ENCODE peak calls at places on chromosomes 3 and 15, in ten cellular contexts. L, B, C, Z, O, W, T, M, Q and U are unnamed samples.

GRCh38 chr3:4722103-4722502 is 229.0 kb downstream of the ITPR1 start:
- DNase-seq in L (no peak), B (no peak), C (peak), Z (no peak), O (no peak), W (no peak), T (no peak), M (no peak), Q (no peak), U (no peak)

GRCh38 chr3:37852097-37852496 is 9.6 kb upstream of the CTDSPL start:
- DNase-seq in L (no peak), B (no peak), C (no peak), Z (no peak), O (no peak), W (no peak), T (no peak), M (no peak), Q (no peak), U (no peak)

GRCh38 chr3:185215873-185216586 is 37.8 kb downstream of the EHHADH start:
- DNase-seq in L (no peak), B (no peak), C (no peak), Z (no peak), O (no peak), W (no peak), T (no peak), M (no peak), Q (no peak), U (no peak)

GRCh38 chr3:126394179-126394976 is at the start of gene CFAP100:
- DNase-seq in L (no peak), B (no peak), C (no peak), Z (no peak), O (no peak), W (peak), T (no peak), M (no peak), Q (no peak), U (peak)

GRCh38 chr15:61528590-61528929 is 299.5 kb upstream of the RORA start:
- DNase-seq in L (no peak), B (no peak), C (no peak), Z (no peak), O (peak), W (no peak), T (no peak), M (no peak), Q (no peak), U (no peak)

GRCh38 chr3:8813411-8813810 is 44.0 kb upstream of the OXTR start:
- DNase-seq in L (no peak), B (no peak), C (no peak), Z (no peak), O (no peak), W (no peak), T (no peak), M (no peak), Q (no peak), U (no peak)

GRCh38 chr3:181103605-181104004 is 114.1 kb upstream of the DNAJC19 start:
- DNase-seq in L (no peak), B (no peak), C (peak), Z (no peak), O (no peak), W (no peak), T (no peak), M (no peak), Q (no peak), U (peak)

GRCh38 chr15:74157868-74158827 is 15.4 kb upstream of the ISLR start:
- DNase-seq in L (no peak), B (no peak), C (no peak), Z (no peak), O (no peak), W (no peak), T (no peak), M (no peak), Q (no peak), U (no peak)

GRCh38 chr3:182357928-182358327 is 435.4 kb upstream of the ATP11B start:
- DNase-seq in L (no peak), B (no peak), C (no peak), Z (no peak), O (no peak), W (no peak), T (no peak), M (no peak), Q (no peak), U (no peak)

GRCh38 chr15:83694030-83694429 is 40.1 kb downstream of the ADAMTSL3 start:
- DNase-seq in L (no peak), B (no peak), C (no peak), Z (no peak), O (no peak), W (no peak), T (no peak), M (no peak), Q (no peak), U (peak)

GRCh38 chr3:100264242-100264641 is 3.5 kb downstream of the TBC1D23 start:
- DNase-seq in L (no peak), B (no peak), C (no peak), Z (no peak), O (no peak), W (no peak), T (no peak), M (no peak), Q (no peak), U (no peak)

GRCh38 chr15:25684521-25685215 is 178.5 kb downstream of the ATP10A start:
- DNase-seq in L (no peak), B (no peak), C (no peak), Z (no peak), O (no peak), W (no peak), T (no peak), M (no peak), Q (no peak), U (no peak)

GRCh38 chr15:59268199-59268979 is 61.7 kb downstream of the LDHAL6B start:
- DNase-seq in L (no peak), B (no peak), C (no peak), Z (no peak), O (no peak), W (no peak), T (no peak), M (no peak), Q (no peak), U (no peak)

GRCh38 chr15:60479711-60480110 is 769 bp upstream of the ICE2 start:
- DNase-seq in L (no peak), B (no peak), C (no peak), Z (no peak), O (no peak), W (no peak), T (no peak), M (no peak), Q (no peak), U (no peak)

GRCh38 chr15:85297537-85297936 is 82.9 kb upstream of the AKAP13 start:
- DNase-seq in L (no peak), B (no peak), C (no peak), Z (no peak), O (no peak), W (no peak), T (no peak), M (no peak), Q (no peak), U (no peak)

GRCh38 chr15:79006071-79006470 is 61.2 kb upstream of the CTSH start:
- DNase-seq in L (no peak), B (no peak), C (no peak), Z (no peak), O (no peak), W (no peak), T (no peak), M (no peak), Q (no peak), U (no peak)

GRCh38 chr3:111923095-111923771 is 55.6 kb upstream of the ABHD10 start:
- DNase-seq in L (no peak), B (no peak), C (no peak), Z (no peak), O (no peak), W (no peak), T (no peak), M (no peak), Q (no peak), U (no peak)

GRCh38 chr15:58966698-58967097 is 20.8 kb upstream of the RNF111 start:
- DNase-seq in L (no peak), B (no peak), C (no peak), Z (no peak), O (no peak), W (no peak), T (no peak), M (no peak), Q (no peak), U (no peak)

GRCh38 chr15:31660800-31661199 is 334.2 kb downstream of the KLF13 start:
- DNase-seq in L (no peak), B (no peak), C (no peak), Z (no peak), O (peak), W (no peak), T (no peak), M (no peak), Q (no peak), U (no peak)

GRCh38 chr3:38649500-38650247 is at the start of gene SCN5A:
- DNase-seq in L (peak), B (no peak), C (peak), Z (peak), O (no peak), W (no peak), T (peak), M (peak), Q (no peak), U (peak)

GRCh38 chr3:116912116-116912515 is 202.5 kb downstream of the TUSC7 start:
- DNase-seq in L (no peak), B (no peak), C (no peak), Z (no peak), O (no peak), W (no peak), T (no peak), M (no peak), Q (no peak), U (no peak)

GRCh38 chr15:31175484-31175883 is 74.0 kb upstream of the TRPM1 start:
- DNase-seq in L (no peak), B (no peak), C (no peak), Z (no peak), O (no peak), W (no peak), T (no peak), M (no peak), Q (no peak), U (no peak)

GRCh38 chr15:64895285-64896065 is 16.2 kb upstream of the ANKDD1A start:
- DNase-seq in L (no peak), B (no peak), C (peak), Z (no peak), O (no peak), W (no peak), T (no peak), M (no peak), Q (no peak), U (peak)

GRCh38 chr3:58059349-58060321 is 51.4 kb downstream of the FLNB start:
- DNase-seq in L (no peak), B (no peak), C (no peak), Z (no peak), O (no peak), W (no peak), T (peak), M (no peak), Q (peak), U (no peak)

GRCh38 chr3:110598847-110599490 is 472.6 kb upstream of the NECTIN3 start:
- DNase-seq in L (no peak), B (no peak), C (no peak), Z (no peak), O (no peak), W (no peak), T (no peak), M (no peak), Q (no peak), U (no peak)

GRCh38 chr3:45580142-45580541 is 14.4 kb upstream of the LIMD1 start:
- DNase-seq in L (no peak), B (no peak), C (no peak), Z (no peak), O (no peak), W (no peak), T (no peak), M (no peak), Q (no peak), U (no peak)

GRCh38 chr15:63395730-63396545 is 14.3 kb upstream of the CA12 start:
- DNase-seq in L (no peak), B (no peak), C (no peak), Z (no peak), O (no peak), W (no peak), T (peak), M (no peak), Q (no peak), U (peak)

GRCh38 chr15:68272797-68273271 is 4.7 kb upstream of the FEM1B start:
- DNase-seq in L (no peak), B (no peak), C (no peak), Z (no peak), O (no peak), W (no peak), T (no peak), M (no peak), Q (no peak), U (no peak)

GRCh38 chr3:103218793-103219192 is 784.0 kb downstream of the ZPLD1 start:
- DNase-seq in L (no peak), B (no peak), C (no peak), Z (no peak), O (no peak), W (no peak), T (no peak), M (no peak), Q (no peak), U (no peak)

GRCh38 chr3:9884555-9885165 is 4.6 kb upstream of the CIDEC start:
- DNase-seq in L (no peak), B (no peak), C (no peak), Z (no peak), O (no peak), W (no peak), T (no peak), M (no peak), Q (no peak), U (no peak)

GRCh38 chr3:134630506-134630905 is 20.3 kb downstream of the KY start:
- DNase-seq in L (no peak), B (no peak), C (no peak), Z (no peak), O (no peak), W (no peak), T (no peak), M (no peak), Q (no peak), U (peak)

GRCh38 chr3:5348229-5348628 is 160.7 kb downstream of the EDEM1 start:
- DNase-seq in L (no peak), B (no peak), C (no peak), Z (no peak), O (no peak), W (no peak), T (no peak), M (no peak), Q (no peak), U (no peak)

GRCh38 chr3:196159952-196160804 is 51.0 kb downstream of the ZDHHC19 start:
- DNase-seq in L (no peak), B (no peak), C (peak), Z (no peak), O (no peak), W (no peak), T (no peak), M (no peak), Q (no peak), U (peak)

GRCh38 chr3:169836058-169836941 is 23.6 kb upstream of the LRRC34 start:
- DNase-seq in L (no peak), B (no peak), C (no peak), Z (no peak), O (no peak), W (no peak), T (no peak), M (no peak), Q (no peak), U (no peak)

GRCh38 chr3:31100519-31100918 is 206.1 kb upstream of the GADL1 start:
- DNase-seq in L (no peak), B (no peak), C (no peak), Z (no peak), O (no peak), W (no peak), T (no peak), M (no peak), Q (no peak), U (no peak)

GRCh38 chr3:13009132-13009945 is 63.9 kb downstream of the IQSEC1 start:
- DNase-seq in L (no peak), B (no peak), C (peak), Z (no peak), O (no peak), W (no peak), T (peak), M (peak), Q (peak), U (no peak)

GRCh38 chr3:164332856-164333802 is 745.2 kb downstream of the SI start:
- DNase-seq in L (no peak), B (no peak), C (no peak), Z (no peak), O (peak), W (no peak), T (no peak), M (no peak), Q (no peak), U (peak)

GRCh38 chr15:48945386-48945785 is 18.3 kb downstream of the SHC4 start:
- DNase-seq in L (no peak), B (no peak), C (no peak), Z (no peak), O (no peak), W (no peak), T (no peak), M (no peak), Q (no peak), U (no peak)